ENCODE peak calls at places on chromosomes 4 and X, in six cellular contexts. One of them, this sample, is unnamed.

GRCh38 chr4:80926891-80927290 is 103.6 kb upstream of the BMP3 start:
- DNase-seq in gastrocnemius medialis: no peak
- DNase-seq in body of pancreas: no peak
- DNase-seq in stomach: no peak
- DNase-seq in GM12878: no peak
- DNase-seq in esophagus muscularis mucosa: no peak
- DNase-seq in this sample: no peak

GRCh38 chr4:40840255-40840984 is 90.7 kb downstream of the NSUN7 start:
- DNase-seq in gastrocnemius medialis: no peak
- DNase-seq in body of pancreas: no peak
- DNase-seq in stomach: no peak
- DNase-seq in GM12878: peak; percentile 42
- DNase-seq in esophagus muscularis mucosa: no peak
- DNase-seq in this sample: no peak

GRCh38 chr4:54433686-54434085 is 204.6 kb downstream of the PDGFRA start:
- DNase-seq in gastrocnemius medialis: no peak
- DNase-seq in body of pancreas: no peak
- DNase-seq in stomach: no peak
- DNase-seq in GM12878: no peak
- DNase-seq in esophagus muscularis mucosa: no peak
- DNase-seq in this sample: no peak

GRCh38 chr4:139768913-139769312 is 103.3 kb downstream of the MGST2 start:
- DNase-seq in gastrocnemius medialis: no peak
- DNase-seq in body of pancreas: no peak
- DNase-seq in stomach: peak; percentile 26
- DNase-seq in GM12878: no peak
- DNase-seq in esophagus muscularis mucosa: no peak
- DNase-seq in this sample: no peak

GRCh38 chr4:81504685-81505598 is 33.2 kb upstream of the RASGEF1B start:
- DNase-seq in gastrocnemius medialis: peak; percentile 31
- DNase-seq in body of pancreas: peak; percentile 39
- DNase-seq in stomach: peak; percentile 52
- DNase-seq in GM12878: no peak
- DNase-seq in esophagus muscularis mucosa: peak; percentile 95
- DNase-seq in this sample: peak; percentile 87

GRCh38 chr4:168883513-168883912 is 126.5 kb downstream of the CBR4 start:
- DNase-seq in gastrocnemius medialis: no peak
- DNase-seq in body of pancreas: no peak
- DNase-seq in stomach: no peak
- DNase-seq in GM12878: no peak
- DNase-seq in esophagus muscularis mucosa: no peak
- DNase-seq in this sample: no peak

GRCh38 chr4:80252953-80253352 is 13.5 kb upstream of the FGF5 start:
- DNase-seq in gastrocnemius medialis: no peak
- DNase-seq in body of pancreas: no peak
- DNase-seq in stomach: no peak
- DNase-seq in GM12878: no peak
- DNase-seq in esophagus muscularis mucosa: no peak
- DNase-seq in this sample: no peak

GRCh38 chrX:151100796-151101195 is 75.6 kb upstream of the GPR50 start:
- DNase-seq in gastrocnemius medialis: no peak
- DNase-seq in body of pancreas: no peak
- DNase-seq in stomach: no peak
- DNase-seq in GM12878: no peak
- DNase-seq in esophagus muscularis mucosa: no peak
- DNase-seq in this sample: no peak

GRCh38 chr4:108840426-108840975 is 77.6 kb upstream of the ETNPPL start:
- DNase-seq in gastrocnemius medialis: no peak
- DNase-seq in body of pancreas: no peak
- DNase-seq in stomach: no peak
- DNase-seq in GM12878: no peak
- DNase-seq in esophagus muscularis mucosa: no peak
- DNase-seq in this sample: no peak

GRCh38 chrX:20412871-20413486 is 146.3 kb upstream of the RPS6KA3 start:
- DNase-seq in gastrocnemius medialis: no peak
- DNase-seq in body of pancreas: no peak
- DNase-seq in stomach: peak; percentile 29
- DNase-seq in GM12878: no peak
- DNase-seq in esophagus muscularis mucosa: no peak
- DNase-seq in this sample: no peak

GRCh38 chrX:81890476-81890875 is 688.6 kb downstream of the SH3BGRL start:
- DNase-seq in gastrocnemius medialis: no peak
- DNase-seq in body of pancreas: no peak
- DNase-seq in stomach: no peak
- DNase-seq in GM12878: no peak
- DNase-seq in esophagus muscularis mucosa: no peak
- DNase-seq in this sample: no peak

GRCh38 chr4:180106122-180106521 is 2137.1 kb upstream of the TENM3 start:
- DNase-seq in gastrocnemius medialis: no peak
- DNase-seq in body of pancreas: no peak
- DNase-seq in stomach: no peak
- DNase-seq in GM12878: no peak
- DNase-seq in esophagus muscularis mucosa: no peak
- DNase-seq in this sample: no peak

GRCh38 chr4:77072195-77072753 is 3.5 kb downstream of the CCNI start:
- DNase-seq in gastrocnemius medialis: no peak
- DNase-seq in body of pancreas: peak; percentile 76
- DNase-seq in stomach: peak; percentile 39
- DNase-seq in GM12878: no peak
- DNase-seq in esophagus muscularis mucosa: no peak
- DNase-seq in this sample: no peak

GRCh38 chr4:67558493-67558892 is at the start of gene STAP1:
- DNase-seq in gastrocnemius medialis: no peak
- DNase-seq in body of pancreas: no peak
- DNase-seq in stomach: no peak
- DNase-seq in GM12878: no peak
- DNase-seq in esophagus muscularis mucosa: no peak
- DNase-seq in this sample: no peak

GRCh38 chr4:24805566-24805965 is 10.2 kb downstream of the SOD3 start:
- DNase-seq in gastrocnemius medialis: no peak
- DNase-seq in body of pancreas: no peak
- DNase-seq in stomach: no peak
- DNase-seq in GM12878: no peak
- DNase-seq in esophagus muscularis mucosa: peak; percentile 57
- DNase-seq in this sample: no peak

GRCh38 chrX:134725103-134725690 is 66.9 kb upstream of the PLAC1 start:
- DNase-seq in gastrocnemius medialis: no peak
- DNase-seq in body of pancreas: no peak
- DNase-seq in stomach: no peak
- DNase-seq in GM12878: no peak
- DNase-seq in esophagus muscularis mucosa: no peak
- DNase-seq in this sample: no peak

GRCh38 chr4:15920723-15921591 is 17.6 kb downstream of the FGFBP1 start:
- DNase-seq in gastrocnemius medialis: no peak
- DNase-seq in body of pancreas: peak; percentile 50
- DNase-seq in stomach: peak; percentile 81
- DNase-seq in GM12878: no peak
- DNase-seq in esophagus muscularis mucosa: no peak
- DNase-seq in this sample: no peak

GRCh38 chrX:33339219-33339618 is 127.9 kb upstream of the DMD start:
- DNase-seq in gastrocnemius medialis: no peak
- DNase-seq in body of pancreas: no peak
- DNase-seq in stomach: no peak
- DNase-seq in GM12878: no peak
- DNase-seq in esophagus muscularis mucosa: no peak
- DNase-seq in this sample: no peak

GRCh38 chrX:149453030-149453429 is 52.1 kb downstream of the IDS start:
- DNase-seq in gastrocnemius medialis: no peak
- DNase-seq in body of pancreas: no peak
- DNase-seq in stomach: no peak
- DNase-seq in GM12878: no peak
- DNase-seq in esophagus muscularis mucosa: no peak
- DNase-seq in this sample: no peak

GRCh38 chrX:43655151-43655676 is 885 bp upstream of the MAOA start:
- DNase-seq in gastrocnemius medialis: no peak
- DNase-seq in body of pancreas: peak; percentile 37
- DNase-seq in stomach: peak; percentile 50
- DNase-seq in GM12878: no peak
- DNase-seq in esophagus muscularis mucosa: no peak
- DNase-seq in this sample: peak; percentile 78

GRCh38 chr4:172147702-172148101 is 334.5 kb downstream of the GALNTL6 start:
- DNase-seq in gastrocnemius medialis: no peak
- DNase-seq in body of pancreas: no peak
- DNase-seq in stomach: no peak
- DNase-seq in GM12878: no peak
- DNase-seq in esophagus muscularis mucosa: no peak
- DNase-seq in this sample: no peak

GRCh38 chr4:181896609-181897008 is 346.6 kb upstream of the TENM3 start:
- DNase-seq in gastrocnemius medialis: no peak
- DNase-seq in body of pancreas: no peak
- DNase-seq in stomach: no peak
- DNase-seq in GM12878: no peak
- DNase-seq in esophagus muscularis mucosa: no peak
- DNase-seq in this sample: no peak

GRCh38 chr4:176300565-176300964 is 19.2 kb upstream of the SPCS3 start:
- DNase-seq in gastrocnemius medialis: no peak
- DNase-seq in body of pancreas: no peak
- DNase-seq in stomach: no peak
- DNase-seq in GM12878: no peak
- DNase-seq in esophagus muscularis mucosa: peak; percentile 5
- DNase-seq in this sample: no peak

GRCh38 chrX:18674417-18674787 is 2.5 kb upstream of the RS1 start:
- DNase-seq in gastrocnemius medialis: peak; percentile 10
- DNase-seq in body of pancreas: peak; percentile 38
- DNase-seq in stomach: peak; percentile 27
- DNase-seq in GM12878: no peak
- DNase-seq in esophagus muscularis mucosa: no peak
- DNase-seq in this sample: peak; percentile 67

GRCh38 chr4:7675136-7675535 is 240.4 kb upstream of the PSAPL1 start:
- DNase-seq in gastrocnemius medialis: no peak
- DNase-seq in body of pancreas: no peak
- DNase-seq in stomach: no peak
- DNase-seq in GM12878: no peak
- DNase-seq in esophagus muscularis mucosa: no peak
- DNase-seq in this sample: no peak

GRCh38 chrX:118839334-118839958 is 15.8 kb downstream of the ZCCHC12 start:
- DNase-seq in gastrocnemius medialis: peak; percentile 55
- DNase-seq in body of pancreas: peak; percentile 87
- DNase-seq in stomach: peak; percentile 72
- DNase-seq in GM12878: no peak
- DNase-seq in esophagus muscularis mucosa: no peak
- DNase-seq in this sample: peak; percentile 82
- TF ChIP-seq POLR2A in gastrocnemius medialis: no peak
- TF ChIP-seq POLR2A in body of pancreas: no peak
- TF ChIP-seq POLR2A in stomach: no peak
- TF ChIP-seq POLR2A in GM12878: no peak
- TF ChIP-seq POLR2A in esophagus muscularis mucosa: no peak
- TF ChIP-seq POLR2A in this sample: no peak

GRCh38 chr4:14434916-14435315 is 567.4 kb upstream of the CPEB2 start:
- DNase-seq in gastrocnemius medialis: no peak
- DNase-seq in body of pancreas: no peak
- DNase-seq in stomach: no peak
- DNase-seq in GM12878: no peak
- DNase-seq in esophagus muscularis mucosa: no peak
- DNase-seq in this sample: no peak

GRCh38 chr4:14434483-14434882 is 567.8 kb upstream of the CPEB2 start:
- DNase-seq in gastrocnemius medialis: no peak
- DNase-seq in body of pancreas: no peak
- DNase-seq in stomach: no peak
- DNase-seq in GM12878: no peak
- DNase-seq in esophagus muscularis mucosa: no peak
- DNase-seq in this sample: no peak

GRCh38 chr4:14428125-14428524 is 574.2 kb upstream of the CPEB2 start:
- DNase-seq in gastrocnemius medialis: no peak
- DNase-seq in body of pancreas: no peak
- DNase-seq in stomach: no peak
- DNase-seq in GM12878: no peak
- DNase-seq in esophagus muscularis mucosa: no peak
- DNase-seq in this sample: no peak

DNA sequence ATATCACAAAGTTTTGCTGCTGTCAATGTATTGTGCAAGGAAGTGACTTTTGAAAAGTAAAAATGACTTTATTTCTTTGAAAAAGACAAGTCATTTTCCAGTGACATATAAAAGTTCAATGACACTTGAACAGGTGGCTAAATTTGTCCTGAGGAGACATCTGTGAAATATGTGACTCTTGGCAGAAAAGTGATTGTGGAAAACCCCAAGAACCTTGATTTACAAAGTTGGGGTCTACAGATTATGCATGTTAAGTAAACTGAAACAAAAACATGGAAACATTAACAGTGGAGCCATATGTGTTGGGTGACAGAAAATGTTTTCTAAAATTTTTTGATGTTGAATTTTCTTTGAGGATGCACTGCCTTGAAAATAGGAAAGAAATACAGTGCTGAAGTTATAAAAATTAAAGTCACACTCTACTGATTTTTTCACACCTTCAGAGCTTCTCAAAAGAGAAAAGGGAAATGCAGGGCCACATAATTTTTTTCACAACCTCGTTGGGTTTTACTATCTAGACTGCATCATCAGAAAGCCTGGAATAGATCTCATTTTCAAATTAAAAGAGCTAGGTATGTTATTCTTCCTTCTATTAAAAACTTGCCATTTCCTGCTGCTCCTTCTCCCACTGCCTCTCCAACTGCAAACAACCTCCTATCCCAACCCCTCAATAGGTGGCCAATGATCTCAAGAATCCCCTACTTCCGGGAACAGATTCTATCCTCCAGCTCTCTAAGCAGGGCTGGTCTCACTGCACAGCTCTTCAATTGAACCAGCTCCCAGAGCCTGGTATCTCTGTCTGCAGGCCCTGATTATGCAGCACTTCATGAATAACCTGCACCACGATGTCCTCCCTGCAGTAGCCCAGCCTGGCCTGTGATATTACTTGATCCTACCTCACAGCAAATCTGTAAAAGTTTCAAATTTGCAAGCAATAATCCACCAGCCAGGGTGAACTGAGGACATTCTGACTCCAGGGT is 570.8 kb upstream of the CPEB2 start:
- DNase-seq in gastrocnemius medialis: no peak
- DNase-seq in body of pancreas: no peak
- DNase-seq in stomach: no peak
- DNase-seq in GM12878: no peak
- DNase-seq in esophagus muscularis mucosa: no peak
- DNase-seq in this sample: no peak
- TF ChIP-seq CTCF in gastrocnemius medialis: no peak
- TF ChIP-seq CTCF in body of pancreas: no peak
- TF ChIP-seq CTCF in stomach: no peak
- TF ChIP-seq CTCF in GM12878: no peak
- TF ChIP-seq CTCF in esophagus muscularis mucosa: no peak
- TF ChIP-seq CTCF in this sample: no peak

GRCh38 chr4:85659626-85660213 is 184.8 kb downstream of the ARHGAP24 start:
- DNase-seq in gastrocnemius medialis: no peak
- DNase-seq in body of pancreas: no peak
- DNase-seq in stomach: no peak
- DNase-seq in GM12878: no peak
- DNase-seq in esophagus muscularis mucosa: no peak
- DNase-seq in this sample: no peak

GRCh38 chr4:85658766-85659439 is 184.0 kb downstream of the ARHGAP24 start:
- DNase-seq in gastrocnemius medialis: no peak
- DNase-seq in body of pancreas: no peak
- DNase-seq in stomach: no peak
- DNase-seq in GM12878: no peak
- DNase-seq in esophagus muscularis mucosa: no peak
- DNase-seq in this sample: no peak

GRCh38 chr4:85657143-85657542 is 182.2 kb downstream of the ARHGAP24 start:
- DNase-seq in gastrocnemius medialis: no peak
- DNase-seq in body of pancreas: no peak
- DNase-seq in stomach: no peak
- DNase-seq in GM12878: no peak
- DNase-seq in esophagus muscularis mucosa: no peak
- DNase-seq in this sample: no peak
- H3K27ac ChIP-seq in gastrocnemius medialis: no peak overlapping the region
- H3K27ac ChIP-seq in body of pancreas: no peak overlapping the region
- H3K27ac ChIP-seq in stomach: no peak overlapping the region
- H3K27ac ChIP-seq in GM12878: no peak overlapping the region
- H3K27ac ChIP-seq in esophagus muscularis mucosa: no peak overlapping the region
- H3K27ac ChIP-seq in this sample: no peak overlapping the region

GRCh38 chr4:57103051-57103450 is 7.1 kb downstream of the IGFBP7 start:
- DNase-seq in gastrocnemius medialis: no peak
- DNase-seq in body of pancreas: no peak
- DNase-seq in stomach: no peak
- DNase-seq in GM12878: no peak
- DNase-seq in esophagus muscularis mucosa: no peak
- DNase-seq in this sample: no peak
- TF ChIP-seq POLR2A in gastrocnemius medialis: no peak
- TF ChIP-seq POLR2A in body of pancreas: no peak
- TF ChIP-seq POLR2A in stomach: no peak
- TF ChIP-seq POLR2A in GM12878: no peak
- TF ChIP-seq POLR2A in esophagus muscularis mucosa: no peak
- TF ChIP-seq POLR2A in this sample: no peak

This sample was measured in suprapubic skin.